ENCODE peak calls at places on chromosomes 5 and 9, in six cellular contexts. S, A, N, Q, U and G are unnamed samples.

GRCh38 chr5:107248065-107248695 is 422.6 kb downstream of the EFNA5 start:
- DNase-seq in Q (peak), N (no peak), A (no peak), S (peak), U (peak), G (no peak)

GRCh38 chr5:145478651-145479050 is 356.5 kb downstream of the PRELID2 start:
- DNase-seq in A (no peak), S (no peak), N (no peak), Q (no peak), U (no peak), G (no peak)

GRCh38 chr5:58239731-58240130 is 220.2 kb downstream of the PLK2 start:
- DNase-seq in N (no peak), A (no peak), S (no peak), Q (no peak), U (no peak), G (no peak)

GRCh38 chr5:140223567-140223966 is 48.6 kb downstream of the CYSTM1 start:
- DNase-seq in A (no peak), S (peak), U (no peak), N (peak), Q (no peak), G (no peak)

GRCh38 chr5:98540056-98540455 is 233.4 kb upstream of the RGMB start:
- DNase-seq in S (no peak), U (no peak), A (no peak), Q (no peak), N (no peak), G (no peak)

GRCh38 chr9:116791314-116791713 is 104.2 kb downstream of the TRIM32 start:
- DNase-seq in S (no peak), U (no peak), A (no peak), Q (no peak), N (no peak), G (no peak)

GRCh38 chr9:35754264-35754663 is at the start of gene MSMP:
- DNase-seq in S (no peak), U (no peak), Q (no peak), N (no peak), A (no peak), G (no peak)

GRCh38 chr9:127844821-127845359 is 9.6 kb downstream of the ENG start:
- DNase-seq in A (no peak), S (no peak), Q (no peak), U (no peak), N (no peak), G (no peak)

GRCh38 chr5:73668422-73669116 is 42.6 kb downstream of the ARHGEF28 start:
- DNase-seq in S (no peak), N (no peak), U (no peak), A (no peak), Q (no peak), G (no peak)

GRCh38 chr9:92738661-92739081 is 26.0 kb downstream of the BICD2 start:
- DNase-seq in S (no peak), N (no peak), Q (no peak), U (no peak), A (no peak), G (no peak)

GRCh38 chr9:91580136-91580535 is 156.5 kb upstream of the NFIL3 start:
- DNase-seq in N (no peak), A (no peak), U (no peak), Q (no peak), S (no peak), G (no peak)

GRCh38 chr5:169162407-169162806 is 138.5 kb downstream of the SLIT3 start:
- DNase-seq in Q (no peak), N (no peak), S (no peak), U (no peak), A (no peak), G (no peak)

GRCh38 chr9:115730396-115730795 is 423.2 kb upstream of the PAPPA start:
- DNase-seq in U (no peak), S (no peak), Q (no peak), A (no peak), N (no peak), G (no peak)

GRCh38 chr9:23779220-23779619 is 46.8 kb downstream of the ELAVL2 start:
- DNase-seq in A (no peak), S (no peak), Q (no peak), U (no peak), N (no peak), G (no peak)

GRCh38 chr9:92680166-92681119 is 10.5 kb upstream of the IPPK start:
- DNase-seq in A (no peak), N (no peak), Q (peak), U (no peak), S (no peak), G (no peak)

GRCh38 chr9:110192531-110193326 is 15.2 kb downstream of the C9orf152 start:
- DNase-seq in A (no peak), U (no peak), S (no peak), Q (no peak), N (no peak), G (no peak)

GRCh38 chr5:153661897-153662296 is 171.4 kb downstream of the GRIA1 start:
- DNase-seq in A (no peak), U (no peak), Q (no peak), S (no peak), N (no peak), G (no peak)

GRCh38 chr9:127493592-127494303 is 42.4 kb downstream of the LRSAM1 start:
- DNase-seq in N (no peak), Q (no peak), U (no peak), A (no peak), S (no peak), G (no peak)

GRCh38 chr9:14313378-14313940 is 482 bp downstream of the NFIB start:
- DNase-seq in N (no peak), A (no peak), U (no peak), S (peak), Q (peak), G (no peak)

GRCh38 chr5:7000316-7000715 is 287.1 kb downstream of the TENT4A start:
- DNase-seq in N (no peak), Q (no peak), U (no peak), A (no peak), S (no peak), G (no peak)

GRCh38 chr9:134390537-134390936 is 64.3 kb downstream of the RXRA start:
- DNase-seq in N (no peak), S (no peak), U (no peak), A (peak), Q (no peak), G (peak)

GRCh38 chr5:138632900-138633489 is 57.8 kb upstream of the HSPA9 start:
- DNase-seq in S (peak), U (peak), A (peak), Q (peak), N (peak), G (no peak)

GRCh38 chr5:87399720-87400119 is 13.0 kb downstream of the CCNH start:
- DNase-seq in N (no peak), S (no peak), Q (no peak), U (no peak), A (no peak), G (no peak)

GRCh38 chr9:26341545-26341944 is 551.1 kb downstream of the CAAP1 start:
- DNase-seq in Q (no peak), N (no peak), A (no peak), U (no peak), S (no peak), G (no peak)

GRCh38 chr5:142847898-142848790 is 78.0 kb downstream of the ARHGAP26 start:
- DNase-seq in A (no peak), N (no peak), S (no peak), Q (no peak), U (no peak), G (no peak)

GRCh38 chr9:68530618-68531017 is 10.1 kb downstream of the TMEM252 start:
- DNase-seq in S (no peak), Q (no peak), A (no peak), N (peak), U (no peak), G (no peak)

GRCh38 chr9:89678394-89679005 is 73.7 kb downstream of the GADD45G start:
- DNase-seq in S (no peak), A (no peak), N (no peak), U (no peak), Q (no peak), G (no peak)

GRCh38 chr5:56814361-56814962 is 887 bp upstream of the MAP3K1 start:
- DNase-seq in N (peak), S (peak), U (no peak), A (no peak), Q (peak), G (no peak)

GRCh38 chr9:110916361-110916760 is 121.9 kb downstream of the LPAR1 start:
- DNase-seq in A (no peak), S (no peak), U (no peak), Q (no peak), N (no peak), G (no peak)

GRCh38 chr5:96338624-96339023 is 94.4 kb downstream of the PCSK1 start:
- DNase-seq in Q (no peak), N (peak), S (no peak), A (no peak), U (no peak), G (no peak)

GRCh38 chr9:110126986-110127864 is 80.7 kb downstream of the C9orf152 start:
- DNase-seq in A (no peak), U (no peak), N (peak), Q (no peak), S (no peak), G (no peak)

GRCh38 chr5:173213236-173213933 is 21.6 kb downstream of the NKX2-5 start:
- DNase-seq in Q (no peak), U (no peak), S (no peak), N (no peak), A (no peak), G (no peak)

GRCh38 chr9:91852801-91853347 is 97.2 kb downstream of the ROR2 start:
- DNase-seq in S (no peak), Q (no peak), A (no peak), U (no peak), N (no peak), G (no peak)

GRCh38 chr9:135000647-135001245 is 83.0 kb upstream of the FCN1 start:
- DNase-seq in U (no peak), A (no peak), S (no peak), Q (no peak), N (no peak), G (no peak)

GRCh38 chr5:97388794-97389193 is 205.7 kb upstream of the RIOK2 start:
- DNase-seq in A (no peak), S (no peak), Q (no peak), N (no peak), U (no peak), G (no peak)

GRCh38 chr9:27749838-27750237 is 176.6 kb upstream of the C9orf72 start:
- DNase-seq in A (no peak), U (no peak), S (no peak), Q (peak), N (no peak), G (no peak)

GRCh38 chr9:88059469-88059868 is 78.8 kb downstream of the SPATA31C2 start:
- DNase-seq in N (no peak), U (no peak), Q (no peak), S (no peak), A (no peak), G (no peak)

GRCh38 chr5:124746252-124746915 is at the start of gene ZNF608:
- DNase-seq in S (no peak), Q (peak), U (no peak), A (no peak), N (peak), G (no peak)

GRCh38 chr9:94084314-94084713 is at the start of gene PTPDC1:
- DNase-seq in S (peak), A (no peak), N (peak), U (no peak), Q (peak), G (no peak)
- TF ChIP-seq POLR2AphosphoS5 in S (no peak), A (no peak), N (no peak), U (no peak), Q (peak), G (no peak)

GRCh38 chr9:136181784-136182421 is 23.0 kb downstream of the LHX3 start:
- DNase-seq in S (no peak), N (no peak), A (no peak), Q (peak), U (no peak), G (no peak)

GRCh38 chr9:136185066-136185465 is 19.9 kb downstream of the LHX3 start:
- DNase-seq in Q (no peak), N (no peak), S (no peak), A (no peak), U (no peak), G (no peak)

GRCh38 chr9:136182422-136182790 is 22.5 kb downstream of the LHX3 start:
- DNase-seq in Q (no peak), N (no peak), S (no peak), A (no peak), U (no peak), G (no peak)

GRCh38 chr9:136180586-136180985 is 24.3 kb downstream of the LHX3 start:
- DNase-seq in Q (no peak), A (no peak), U (no peak), S (no peak), N (no peak), G (no peak)

DNA sequence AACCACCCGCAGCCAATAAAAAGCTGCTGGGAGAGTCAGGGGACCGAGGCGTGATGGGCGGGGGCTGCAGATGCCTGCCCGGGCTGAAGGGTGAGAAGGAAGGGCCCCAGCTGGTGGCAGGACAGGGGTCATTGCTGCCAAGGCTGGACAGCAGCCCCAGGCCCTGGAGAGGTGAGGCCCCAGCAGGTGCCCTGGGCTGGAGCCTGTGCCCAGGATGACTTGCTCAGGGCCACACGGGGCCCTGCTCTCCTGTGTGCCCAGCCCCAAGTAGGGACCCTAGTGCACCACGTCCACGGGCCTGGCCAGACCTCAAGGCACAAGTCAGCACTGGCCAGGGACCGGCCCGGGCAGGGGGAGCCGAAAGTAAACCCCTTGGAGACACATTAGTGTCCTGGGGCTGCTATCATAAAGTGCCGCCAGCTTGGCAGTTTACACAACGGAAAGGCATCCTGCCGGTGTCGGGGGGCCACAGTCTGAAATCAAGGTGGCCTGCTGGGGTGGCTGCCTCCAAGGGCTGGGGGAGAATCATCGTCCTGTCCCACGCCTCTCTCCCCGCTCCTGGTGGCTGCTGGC is 22.0 kb downstream of the LHX3 start:
- DNase-seq in A (no peak), S (no peak), U (no peak), Q (peak), N (no peak), G (no peak)
- TF ChIP-seq TAF1 in A (no peak), S (no peak), U (no peak), Q (no peak), N (no peak), G (no peak)

GRCh38 chr9:36765468-36766341 is 193.0 kb downstream of the MELK start:
- DNase-seq in S (peak), N (peak), Q (peak), A (peak), U (peak), G (peak)
- TF ChIP-seq POLR2A in S (peak), N (no peak), Q (no peak), A (no peak), U (peak), G (peak)

GRCh38 chr9:133119461-133120342 is 1.3 kb downstream of the RALGDS start:
- DNase-seq in Q (no peak), A (no peak), N (no peak), U (no peak), S (no peak), G (no peak)

GRCh38 chr9:133118568-133118967 is 2.5 kb downstream of the RALGDS start:
- DNase-seq in N (no peak), A (no peak), U (no peak), S (no peak), Q (no peak), G (no peak)

GRCh38 chr9:133117271-133118178 is 3.5 kb downstream of the RALGDS start:
- DNase-seq in U (no peak), A (no peak), S (no peak), Q (no peak), N (no peak), G (no peak)

GRCh38 chr9:133118179-133118520 is 2.9 kb downstream of the RALGDS start:
- DNase-seq in S (no peak), N (no peak), Q (no peak), A (no peak), U (no peak), G (no peak)

GRCh38 chr9:133119039-133119438 is 2.0 kb downstream of the RALGDS start:
- DNase-seq in N (no peak), U (no peak), S (no peak), Q (no peak), A (no peak), G (no peak)
- TF ChIP-seq POLR2AphosphoS5 in N (no peak), U (peak), S (no peak), Q (no peak), A (no peak), G (no peak)

GRCh38 chr5:31347558-31347905 is 154.0 kb downstream of the CDH6 start:
- DNase-seq in U (no peak), S (no peak), N (no peak), A (no peak), Q (no peak), G (no peak)
- TF ChIP-seq TAF1 in U (no peak), S (no peak), N (no peak), A (no peak), Q (no peak), G (no peak)

DNA sequence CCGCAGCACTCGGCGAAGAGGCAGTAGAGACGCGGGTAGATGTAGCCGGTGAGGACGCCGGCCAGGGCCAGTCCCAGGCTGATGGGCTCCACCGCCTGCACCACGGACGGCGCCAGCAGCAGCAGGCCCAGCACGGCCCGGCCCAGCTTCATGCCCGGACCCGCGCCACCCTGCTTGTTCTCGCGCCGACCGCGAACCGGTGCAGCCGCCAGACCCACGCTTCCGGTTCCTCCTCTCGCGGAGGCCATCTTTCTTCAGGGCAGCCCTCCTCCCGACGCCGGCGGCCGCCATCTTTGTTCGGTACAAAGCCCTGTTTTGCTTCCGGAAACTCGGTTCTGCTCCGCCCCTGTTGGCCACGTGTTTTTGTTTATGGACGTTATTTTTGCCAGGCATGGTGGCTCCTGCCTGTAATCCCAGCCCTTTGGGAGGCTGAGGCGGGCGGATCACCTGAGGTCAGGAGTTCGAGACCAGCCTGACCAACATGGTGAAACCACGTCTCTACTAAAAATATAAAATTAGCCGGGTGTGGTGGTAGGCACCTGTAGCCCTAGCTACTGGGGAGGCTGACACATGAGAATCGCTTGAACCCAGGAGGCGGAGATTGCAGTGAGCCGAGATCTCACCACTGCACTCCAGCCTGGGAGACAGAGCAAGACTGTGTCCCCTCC is at the start of gene TOR1A:
- DNase-seq in N (peak), U (peak), A (peak), Q (peak), S (peak), G (peak)
- TF ChIP-seq POLR2A in N (peak), U (peak), A (peak), Q (peak), S (peak), G (peak)

DNA sequence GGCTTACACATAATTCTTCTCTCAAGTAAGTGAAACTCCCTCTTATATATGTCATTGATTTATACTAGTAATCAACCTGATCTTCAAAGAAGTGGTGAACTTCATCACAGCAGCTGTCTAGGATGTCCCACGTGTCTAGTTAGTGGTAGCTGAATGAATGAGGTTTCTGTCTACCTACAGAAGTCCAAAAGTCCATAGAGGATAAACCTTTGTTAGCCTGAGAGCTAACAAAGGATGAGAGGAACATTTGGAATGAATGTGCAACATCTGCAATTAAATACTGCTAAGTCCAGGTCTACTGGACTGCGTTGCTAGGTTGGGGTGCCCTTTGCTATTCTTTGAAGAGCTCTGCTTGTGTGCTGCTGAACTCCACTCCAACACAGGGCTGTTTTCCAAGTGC is 213.8 kb upstream of the DAP start:
- DNase-seq in A (no peak), Q (no peak), S (no peak), N (peak), U (no peak), G (no peak)
- TF ChIP-seq POLR2AphosphoS5 in A (no peak), Q (no peak), S (no peak), N (no peak), U (no peak), G (no peak)